ENCODE peak calls at places on chromosomes 16 and 17, in seven cellular contexts. E is psoas muscle, F is HCT116, G is endothelial cell, B is AG04450, L is choroid plexus epithelial cell, C is GM12865. X is an unnamed sample.

GRCh38 chr16:85514601-85515318 is 98.4 kb upstream of the GSE1 start:
- DNase-seq in C (no peak), G (no peak), L (peak), B (peak), F (peak), E (peak), X (no peak)

GRCh38 chr16:70770968-70771552 is 29.9 kb downstream of the VAC14 start:
- DNase-seq in C (peak), E (peak), G (peak), B (no peak), F (peak), L (peak), X (peak)

GRCh38 chr17:8430966-8431365 is 4.7 kb upstream of the NDEL1 start:
- DNase-seq in G (no peak), B (no peak), F (no peak), C (no peak), E (peak), L (no peak), X (no peak)

GRCh38 chr17:67020293-67020766 is 24.0 kb upstream of the CACNG1 start:
- DNase-seq in B (no peak), L (no peak), E (no peak), F (no peak), C (no peak), G (no peak), X (no peak)

GRCh38 chr17:42985225-42985624 is 4.9 kb downstream of the RUNDC1 start:
- DNase-seq in C (peak), G (no peak), L (no peak), E (no peak), B (no peak), F (no peak), X (peak)

GRCh38 chr17:50332196-50332595 is 13.7 kb upstream of the XYLT2 start:
- DNase-seq in G (no peak), L (no peak), E (no peak), F (no peak), B (no peak), C (no peak), X (no peak)

GRCh38 chr17:45757431-45758218 is 26.5 kb upstream of the CRHR1 start:
- DNase-seq in B (no peak), G (no peak), F (no peak), E (no peak), C (no peak), L (no peak), X (no peak)

GRCh38 chr16:28257256-28257655 is 35.1 kb upstream of the SBK1 start:
- DNase-seq in L (no peak), F (no peak), C (no peak), G (no peak), E (no peak), B (no peak), X (no peak)

GRCh38 chr17:59366773-59367656 is 35.6 kb downstream of the YPEL2 start:
- DNase-seq in L (peak), B (no peak), E (no peak), G (no peak), C (no peak), F (no peak), X (no peak)

GRCh38 chr16:535446-536405 is 8.2 kb downstream of the CAPN15 start:
- DNase-seq in L (peak), B (no peak), E (peak), G (no peak), C (no peak), F (peak), X (no peak)
- TF ChIP-seq CTCF in L (no peak), B (no peak), E (peak), G (no peak), C (no peak), F (no peak), X (no peak)

GRCh38 chr17:76103274-76104139 is at the start of gene EXOC7:
- DNase-seq in E (peak), G (peak), C (peak), F (peak), B (peak), L (peak), X (peak)

GRCh38 chr17:76104896-76105231 is 1.3 kb upstream of the EXOC7 start:
- DNase-seq in E (no peak), C (no peak), G (no peak), F (no peak), L (no peak), B (no peak), X (no peak)

GRCh38 chr17:76104140-76104895 is 731 bp upstream of the EXOC7 start:
- DNase-seq in G (no peak), B (no peak), L (no peak), E (no peak), C (no peak), F (no peak), X (no peak)

GRCh38 chr17:76102944-76103273 is 678 bp downstream of the EXOC7 start:
- DNase-seq in F (no peak), C (no peak), L (no peak), E (no peak), B (no peak), G (no peak), X (no peak)

GRCh38 chr17:76107507-76107906 is 3.9 kb upstream of the EXOC7 start:
- DNase-seq in E (no peak), L (peak), B (no peak), C (peak), G (no peak), F (peak), X (no peak)
- TF ChIP-seq CTCF in E (no peak), L (no peak), B (no peak), C (no peak), G (no peak), F (peak), X (peak)

GRCh38 chr17:10683853-10684252 is 13.5 kb downstream of the SCO1 start:
- DNase-seq in C (peak), L (peak), B (no peak), E (no peak), G (no peak), F (peak), X (no peak)
- TF ChIP-seq CTCF in C (peak), L (peak), B (peak), E (peak), G (peak), F (peak), X (peak)

GRCh38 chr17:38511126-38512108 is 83.2 kb downstream of the ARHGAP23 start:
- DNase-seq in C (no peak), L (peak), F (no peak), G (no peak), B (no peak), E (peak), X (peak)

GRCh38 chr17:38510424-38511125 is 82.3 kb downstream of the ARHGAP23 start:
- DNase-seq in E (peak), F (no peak), B (no peak), L (peak), G (peak), C (no peak), X (peak)

GRCh38 chr17:38508570-38508950 is 80.3 kb downstream of the ARHGAP23 start:
- DNase-seq in C (no peak), L (no peak), E (peak), F (no peak), B (no peak), G (no peak), X (peak)

GRCh38 chr17:38509008-38509771 is 80.9 kb downstream of the ARHGAP23 start:
- DNase-seq in G (peak), L (peak), E (peak), B (peak), F (peak), C (peak), X (peak)

GRCh38 chr17:38509772-38510423 is 81.6 kb downstream of the ARHGAP23 start:
- DNase-seq in B (no peak), C (no peak), G (peak), L (peak), E (peak), F (no peak), X (peak)
- TF ChIP-seq CTCF in B (no peak), C (no peak), G (no peak), L (no peak), E (no peak), F (no peak), X (no peak)

GRCh38 chr17:40035162-40035559 is 19.0 kb downstream of the MED24 start:
- DNase-seq in L (peak), F (no peak), E (no peak), G (peak), C (no peak), B (no peak), X (no peak)
- TF ChIP-seq CTCF in L (peak), F (peak), E (peak), G (peak), C (peak), B (peak), X (peak)

GRCh38 chr17:46785696-46786095 is 32.8 kb downstream of the WNT3 start:
- DNase-seq in F (no peak), B (no peak), G (no peak), E (no peak), C (no peak), L (no peak), X (no peak)

GRCh38 chr17:46777943-46778915 is 40.3 kb downstream of the WNT3 start:
- DNase-seq in C (no peak), E (no peak), F (no peak), G (no peak), L (no peak), B (no peak), X (no peak)

GRCh38 chr17:46780003-46780373 is 38.5 kb downstream of the WNT3 start:
- DNase-seq in F (no peak), B (no peak), C (no peak), E (no peak), L (no peak), G (no peak), X (no peak)

GRCh38 chr17:46783031-46783593 is 35.4 kb downstream of the WNT3 start:
- DNase-seq in G (no peak), B (no peak), C (no peak), L (no peak), E (no peak), F (no peak), X (no peak)

DNA sequence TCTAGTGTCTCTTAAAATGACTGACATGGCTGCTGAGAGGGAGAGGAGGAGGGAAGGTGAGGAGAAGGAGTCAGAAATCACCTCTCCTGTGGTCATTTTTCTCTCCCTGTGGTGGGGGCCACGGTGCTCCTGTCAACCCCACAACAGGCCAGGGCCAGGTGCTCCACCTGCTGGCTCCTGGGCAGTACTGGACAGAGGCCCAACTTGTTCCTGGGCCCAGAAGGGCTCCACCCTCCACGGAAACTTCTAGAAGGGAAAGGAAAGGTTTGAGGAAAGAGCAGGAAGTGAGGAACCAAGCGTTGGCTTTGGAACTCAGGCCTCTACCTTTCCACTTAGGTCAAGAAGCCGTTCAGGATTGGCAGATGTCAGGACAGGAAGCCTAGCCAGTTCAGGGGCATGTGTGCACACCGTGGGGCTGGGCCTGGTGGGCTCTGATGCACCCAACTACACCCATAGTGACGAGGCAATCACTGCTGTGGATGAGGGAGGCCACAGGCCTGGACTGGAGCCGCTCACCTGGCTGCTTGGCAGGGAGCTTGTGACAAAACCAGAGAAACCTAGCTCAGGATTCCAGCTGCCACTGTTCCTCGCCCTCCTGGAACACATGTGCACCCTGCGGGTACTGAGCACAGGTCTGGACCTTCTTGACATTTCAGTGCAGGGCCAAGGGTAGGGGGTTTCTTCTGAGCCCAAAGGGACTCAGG is 36.1 kb downstream of the WNT3 start:
- DNase-seq in L (peak), F (no peak), C (peak), G (peak), E (no peak), B (no peak), X (peak)
- TF ChIP-seq CTCF in L (peak), F (peak), C (peak), G (peak), E (peak), B (peak), X (peak)

GRCh38 chr17:76540381-76541300 is 797 bp downstream of the PRCD start:
- DNase-seq in E (peak), G (peak), C (peak), B (peak), L (peak), F (peak), X (peak)
- TF ChIP-seq CTCF in E (peak), G (no peak), C (no peak), B (no peak), L (peak), F (peak), X (no peak)

GRCh38 chr17:33562792-33563191 is 269.7 kb upstream of the ASIC2 start:
- DNase-seq in F (no peak), B (no peak), E (no peak), G (no peak), C (no peak), L (no peak), X (no peak)
- TF ChIP-seq CTCF in F (no peak), B (no peak), E (no peak), G (no peak), C (no peak), L (peak), X (no peak)

DNA sequence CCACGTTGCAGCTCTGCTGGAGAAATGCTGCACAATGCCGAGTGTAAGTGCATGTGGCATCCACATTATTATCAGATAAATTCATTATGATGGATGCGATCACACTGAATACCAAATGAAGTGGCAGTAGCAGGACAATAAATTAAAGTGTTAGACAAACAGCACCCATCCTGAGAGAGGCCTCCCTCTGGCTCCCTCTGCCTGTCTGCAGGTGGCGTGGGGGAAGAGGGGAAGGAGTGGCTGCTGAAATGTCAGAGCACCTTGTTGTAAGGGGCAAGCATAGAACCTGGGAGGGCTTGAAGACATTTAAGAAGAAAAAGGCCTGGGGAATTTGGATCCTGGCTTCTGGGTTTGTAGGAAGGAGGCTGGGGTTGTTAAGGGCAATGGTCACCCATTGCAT is 324.1 kb downstream of the HAPSTR1 start:
- DNase-seq in B (no peak), F (no peak), C (no peak), G (no peak), E (no peak), L (no peak), X (no peak)
- TF ChIP-seq CTCF in B (no peak), F (peak), C (no peak), G (no peak), E (no peak), L (no peak), X (no peak)

X was measured in GM13977.